ENCODE peak calls at places on chromosomes 1 and 21, in five cellular contexts. I is heart left ventricle, E is heart right ventricle, U is mesothelial cell of epicardium, O is psoas muscle. H is an unnamed sample.

GRCh38 chr1:218460367-218460766 is 115.2 kb downstream of the TGFB2 start:
- DNase-seq in I (no peak), E (peak), U (no peak), O (no peak), H (peak)

GRCh38 chr1:199786695-199787094 is 240.8 kb upstream of the NR5A2 start:
- DNase-seq in I (no peak), E (no peak), U (no peak), O (no peak), H (no peak)

GRCh38 chr1:241411056-241411775 is 54.2 kb upstream of the RGS7 start:
- DNase-seq in I (no peak), E (no peak), U (no peak), O (no peak), H (peak)

GRCh38 chr1:10519016-10519417 is 44.3 kb downstream of the PEX14 start:
- DNase-seq in I (no peak), E (no peak), U (no peak), O (no peak), H (no peak)

GRCh38 chr1:248111157-248111556 is 16.2 kb downstream of the OR2L13 start:
- DNase-seq in I (no peak), E (no peak), U (no peak), O (no peak), H (no peak)

GRCh38 chr1:37306461-37306860 is 167.9 kb upstream of the ZC3H12A start:
- DNase-seq in I (no peak), E (no peak), U (no peak), O (no peak), H (peak)

GRCh38 chr1:59901770-59902388 is 24.7 kb downstream of the CYP2J2 start:
- DNase-seq in I (no peak), E (no peak), U (no peak), O (no peak), H (no peak)

GRCh38 chr1:9084883-9085282 is 15.4 kb upstream of the SLC2A5 start:
- DNase-seq in I (peak), E (peak), U (no peak), O (no peak), H (peak)

GRCh38 chr1:103525114-103525606 is 339 bp upstream of the RNPC3 start:
- DNase-seq in I (no peak), E (no peak), U (no peak), O (no peak), H (peak)

GRCh38 chr1:54844564-54844963 is 42.4 kb downstream of the DHCR24 start:
- DNase-seq in I (no peak), E (no peak), U (no peak), O (no peak), H (no peak)

GRCh38 chr1:62450301-62450700 is 13.5 kb downstream of the USP1 start:
- DNase-seq in I (no peak), E (no peak), U (no peak), O (no peak), H (no peak)

GRCh38 chr1:97114842-97115241 is 393.3 kb downstream of the PTBP2 start:
- DNase-seq in I (no peak), E (no peak), U (no peak), O (no peak), H (no peak)

GRCh38 chr1:26161408-26162219 is 2.7 kb downstream of the FAM110D start:
- DNase-seq in I (peak), E (peak), U (no peak), O (peak), H (no peak)
- TF ChIP-seq CTCF in I (peak), E (peak), U (no peak), O (peak), H (no peak)

GRCh38 chr21:42553435-42553834 is 39.8 kb downstream of the SLC37A1 start:
- DNase-seq in I (no peak), E (no peak), U (no peak), O (no peak), H (no peak)
- TF ChIP-seq CTCF in I (no peak), E (no peak), U (no peak), O (no peak), H (no peak)

GRCh38 chr1:16048573-16049189 is 5.1 kb downstream of the CLCNKB start:
- DNase-seq in I (no peak), E (peak), U (peak), O (peak), H (no peak)
- TF ChIP-seq CTCF in I (peak), E (peak), U (no peak), O (no peak), H (no peak)

GRCh38 chr1:105462308-105462707 is 1594.2 kb upstream of the PRMT6 start:
- DNase-seq in I (no peak), E (no peak), U (no peak), O (no peak), H (no peak)
- TF ChIP-seq CTCF in I (no peak), E (no peak), U (no peak), O (no peak), H (no peak)

DNA sequence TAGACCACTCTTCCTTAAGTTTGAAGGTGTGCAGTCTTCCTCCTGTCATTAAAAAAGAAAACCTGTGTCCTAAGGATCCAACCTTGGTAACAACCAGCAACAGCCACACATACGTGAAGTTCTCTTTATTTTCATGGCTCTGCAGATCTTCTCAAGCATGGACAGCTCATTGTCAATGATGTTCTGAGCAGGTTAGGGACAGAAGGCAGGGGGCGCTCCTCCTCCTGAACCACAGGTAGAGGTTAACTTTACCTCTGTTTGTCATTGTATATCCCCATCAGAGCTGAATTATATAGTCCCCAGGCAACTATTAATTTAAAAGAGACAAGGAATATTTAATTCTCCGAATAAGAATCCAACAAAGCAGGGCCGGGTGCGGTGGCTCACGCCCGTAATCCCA is 52.5 kb upstream of the CR2 start:
- DNase-seq in I (no peak), E (no peak), U (no peak), O (no peak), H (no peak)
- TF ChIP-seq CTCF in I (no peak), E (no peak), U (no peak), O (no peak), H (no peak)

GRCh38 chr1:52364235-52364839 is 1.7 kb downstream of the CC2D1B start:
- DNase-seq in I (no peak), E (no peak), U (no peak), O (no peak), H (no peak)
- TF ChIP-seq CTCF in I (no peak), E (no peak), U (no peak), O (no peak), H (no peak)

GRCh38 chr21:14955936-14956520 is 108.8 kb downstream of the NRIP1 start:
- DNase-seq in I (no peak), E (no peak), U (no peak), O (no peak), H (no peak)

GRCh38 chr21:14957836-14958235 is 107.0 kb downstream of the NRIP1 start:
- DNase-seq in I (no peak), E (no peak), U (no peak), O (no peak), H (no peak)

GRCh38 chr21:14949603-14950002 is 115.2 kb downstream of the NRIP1 start:
- DNase-seq in I (no peak), E (no peak), U (no peak), O (no peak), H (no peak)

GRCh38 chr21:14956826-14957225 is 108.0 kb downstream of the NRIP1 start:
- DNase-seq in I (no peak), E (no peak), U (no peak), O (no peak), H (no peak)

GRCh38 chr21:14952916-14953315 is 111.9 kb downstream of the NRIP1 start:
- DNase-seq in I (no peak), E (no peak), U (no peak), O (no peak), H (peak)
- TF ChIP-seq CTCF in I (no peak), E (no peak), U (no peak), O (no peak), H (no peak)

GRCh38 chr1:40081874-40082273 is 15.2 kb downstream of the PPT1 start:
- DNase-seq in I (no peak), E (no peak), U (no peak), O (no peak), H (no peak)

GRCh38 chr1:40076895-40077312 is 20.1 kb downstream of the PPT1 start:
- DNase-seq in I (no peak), E (no peak), U (no peak), O (no peak), H (peak)

GRCh38 chr1:40079774-40080390 is 17.2 kb downstream of the PPT1 start:
- DNase-seq in I (no peak), E (no peak), U (no peak), O (no peak), H (no peak)

GRCh38 chr1:40075251-40075650 is 21.8 kb downstream of the PPT1 start:
- DNase-seq in I (no peak), E (no peak), U (no peak), O (no peak), H (no peak)

GRCh38 chr1:40078512-40079333 is 18.3 kb downstream of the PPT1 start:
- DNase-seq in I (no peak), E (peak), U (no peak), O (no peak), H (peak)
- TF ChIP-seq CTCF in I (peak), E (peak), U (peak), O (peak), H (peak)

GRCh38 chr1:201375169-201375568 is 2.3 kb downstream of the TNNT2 start:
- DNase-seq in I (no peak), E (no peak), U (no peak), O (no peak), H (no peak)
- TF ChIP-seq CTCF in I (peak), E (peak), U (no peak), O (no peak), H (no peak)

GRCh38 chr21:45588086-45588825 is 46.0 kb upstream of the SLC19A1 start:
- DNase-seq in I (no peak), E (no peak), U (no peak), O (no peak), H (no peak)
- TF ChIP-seq CTCF in I (no peak), E (no peak), U (no peak), O (no peak), H (no peak)